ENCODE peak calls at places on chromosome 1, in ten cellular contexts. G is A673, J is tibial nerve, Q is MM.1S, C is cardiac muscle cell, Y is breast epithelium, F is Panc1, S is fibroblast of lung, B is neural progenitor cell, I is upper lobe of right lung. V is an unnamed sample. For H3K36me3, the result is how much of the 10 kb centered on the place peaks cover.

GRCh38 chr1:26476958-26477357 is 4.7 kb downstream of the HMGN2 start:
- DNase-seq in Q (no peak), G (no peak), Y (no peak), J (no peak), B (no peak), S (no peak), F (no peak), I (no peak), C (no peak), V (no peak)

GRCh38 chr1:164510435-164510834 is 48.5 kb upstream of the PBX1 start:
- DNase-seq in S (peak), B (no peak), Y (no peak), I (no peak), F (no peak), Q (peak), G (peak), C (peak), J (no peak), V (no peak)

GRCh38 chr1:150164769-150165168 is 15.1 kb downstream of the PLEKHO1 start:
- DNase-seq in B (no peak), Q (no peak), I (no peak), J (no peak), Y (no peak), S (peak), G (no peak), C (no peak), F (no peak), V (no peak)

GRCh38 chr1:221801773-221802516 is 60.1 kb upstream of the DUSP10 start:
- DNase-seq in Q (no peak), G (no peak), F (peak), J (no peak), I (no peak), Y (no peak), S (peak), C (no peak), B (peak), V (no peak)

GRCh38 chr1:11680270-11681070 is 478 bp downstream of the MAD2L2 start:
- DNase-seq in C (peak), I (no peak), Y (no peak), S (no peak), B (peak), G (no peak), Q (no peak), J (no peak), F (no peak), V (no peak)

GRCh38 chr1:91791691-91792392 is 94.1 kb downstream of the TGFBR3 start:
- DNase-seq in B (no peak), Q (no peak), F (no peak), S (no peak), G (no peak), Y (no peak), J (no peak), C (no peak), I (no peak), V (no peak)

GRCh38 chr1:200588698-200589097 is 31.9 kb downstream of the KIF14 start:
- DNase-seq in S (no peak), C (no peak), I (no peak), Y (no peak), G (no peak), J (no peak), B (no peak), F (no peak), Q (no peak), V (no peak)

GRCh38 chr1:3780901-3781300 is 8.4 kb downstream of the SMIM1 start:
- DNase-seq in G (no peak), J (no peak), S (no peak), C (no peak), B (no peak), Q (no peak), F (no peak), I (no peak), Y (no peak), V (no peak)

GRCh38 chr1:6508876-6509602 is 17.6 kb upstream of the PLEKHG5 start:
- DNase-seq in G (no peak), J (no peak), B (no peak), I (no peak), S (no peak), Y (no peak), C (no peak), F (no peak), Q (no peak), V (no peak)

GRCh38 chr1:201022178-201022823 is 1.2 kb downstream of the KIF21B start:
- DNase-seq in B (no peak), G (no peak), F (no peak), Q (no peak), I (no peak), J (no peak), Y (no peak), C (no peak), S (no peak), V (no peak)

GRCh38 chr1:162009501-162010174 is 14.0 kb downstream of the OLFML2B start:
- DNase-seq in Q (no peak), S (no peak), C (no peak), F (no peak), Y (no peak), B (no peak), J (no peak), G (no peak), I (no peak), V (no peak)

GRCh38 chr1:25756210-25756609 is 43.8 kb upstream of the SELENON start:
- DNase-seq in B (no peak), F (no peak), S (no peak), C (no peak), J (no peak), I (no peak), Y (no peak), Q (no peak), G (no peak), V (no peak)

GRCh38 chr1:201085902-201086735 is 26.1 kb downstream of the CACNA1S start:
- DNase-seq in S (peak), C (peak), G (peak), F (peak), Q (peak), Y (no peak), I (peak), J (peak), B (peak), V (peak)

GRCh38 chr1:4494558-4494957 is 159.9 kb upstream of the AJAP1 start:
- DNase-seq in J (no peak), B (peak), Y (no peak), G (no peak), Q (no peak), C (no peak), S (no peak), F (no peak), I (no peak), V (no peak)

GRCh38 chr1:116769561-116769977 is 15.3 kb downstream of the CD2 start:
- DNase-seq in J (no peak), I (no peak), B (no peak), S (peak), C (peak), G (no peak), Q (peak), F (no peak), Y (no peak), V (peak)

GRCh38 chr1:229225331-229225782 is 45.6 kb upstream of the RAB4A start:
- DNase-seq in Q (no peak), S (no peak), C (no peak), I (no peak), G (no peak), B (no peak), J (no peak), F (no peak), Y (no peak), V (no peak)

GRCh38 chr1:16921391-16922185 is at the start of gene CROCC:
- DNase-seq in G (peak), C (peak), F (no peak), S (peak), Q (no peak), J (no peak), B (peak), Y (no peak), I (peak), V (peak)

GRCh38 chr1:196558424-196558823 is 49.8 kb downstream of the KCNT2 start:
- DNase-seq in I (no peak), S (peak), Y (no peak), G (peak), B (no peak), F (no peak), Q (peak), J (peak), C (peak), V (no peak)

GRCh38 chr1:178311164-178311563 is 185.6 kb downstream of the CLEC20A start:
- DNase-seq in I (no peak), J (no peak), C (peak), F (no peak), S (peak), G (no peak), B (no peak), Y (no peak), Q (no peak), V (no peak)

GRCh38 chr1:225942574-225942973 is 1.6 kb upstream of the LEFTY2 start:
- DNase-seq in S (no peak), F (no peak), Y (no peak), J (no peak), I (no peak), C (no peak), G (no peak), Q (peak), B (no peak), V (no peak)

DNA sequence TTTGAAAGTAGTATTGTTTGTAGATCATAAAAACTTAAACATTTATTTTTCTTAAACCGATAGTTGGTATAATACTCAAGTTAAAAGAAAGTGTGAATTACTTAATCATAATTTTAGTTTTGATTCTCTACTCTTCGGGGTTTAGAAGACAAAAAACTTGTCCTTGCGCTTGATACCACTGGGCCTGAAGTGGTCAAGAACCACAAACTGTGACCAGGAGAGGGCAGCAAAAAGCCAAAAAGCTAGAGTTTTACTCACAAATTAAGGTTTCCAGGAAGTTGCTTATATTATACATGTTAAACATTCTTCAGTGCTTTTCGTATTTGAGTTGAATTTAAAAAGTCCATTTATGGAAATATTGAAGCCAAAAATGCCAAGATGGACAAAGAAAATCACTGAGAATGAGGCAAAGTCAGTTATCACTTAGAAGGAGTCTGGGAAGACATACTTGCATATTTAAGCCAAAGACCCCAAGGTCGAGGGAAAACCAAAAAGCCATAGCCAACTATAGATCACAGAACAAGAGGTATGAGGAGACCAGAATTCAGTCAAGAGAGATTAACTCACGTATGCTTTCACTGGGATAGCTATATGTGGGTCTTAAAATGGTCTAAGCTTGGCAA is 34.2 kb downstream of the EFCAB7 start:
- DNase-seq in S (peak), F (peak), Y (no peak), C (peak), G (peak), I (no peak), B (peak), J (no peak), Q (peak), V (no peak)
- TF ChIP-seq CTCF in S (peak), F (peak), Y (no peak), C (peak), G (peak), I (peak), B (peak), J (no peak), Q (peak), V (no peak)

GRCh38 chr1:203278885-203279406 is 26.4 kb upstream of the BTG2 start:
- DNase-seq in S (peak), C (no peak), G (no peak), J (no peak), B (no peak), F (no peak), Q (no peak), Y (no peak), I (peak), V (no peak)
- H3K27ac ChIP-seq in S (no peak), C (peak), G (no peak), J (peak), B (no peak), F (no peak), Q (peak), Y (peak), I (peak), V (no peak)

GRCh38 chr1:89436856-89437255 is 73.0 kb downstream of the GBP6 start:
- DNase-seq in I (no peak), C (no peak), B (no peak), F (no peak), J (no peak), Y (no peak), G (no peak), Q (no peak), S (no peak), V (no peak)

GRCh38 chr1:89440911-89441310 is 77.1 kb downstream of the GBP6 start:
- DNase-seq in S (no peak), C (no peak), F (no peak), I (no peak), J (no peak), Q (no peak), G (no peak), B (no peak), Y (no peak), V (no peak)
- H3K36me3 ChIP-seq in S (under half), C (under half), F (under half), I (under half), J (under half), Q (under half), G (under half), B (under half), Y (under half), V (under half)

GRCh38 chr1:27773732-27774445 is 870 bp downstream of the STX12 start:
- DNase-seq in G (no peak), I (no peak), B (no peak), F (no peak), Y (no peak), J (peak), C (peak), Q (peak), S (peak), V (peak)

GRCh38 chr1:27772071-27772470 is 948 bp upstream of the STX12 start:
- DNase-seq in C (peak), Q (no peak), F (no peak), S (peak), I (no peak), J (no peak), Y (no peak), B (no peak), G (no peak), V (no peak)

GRCh38 chr1:27774654-27775053 is 1.6 kb downstream of the STX12 start:
- DNase-seq in F (no peak), G (no peak), B (no peak), S (no peak), C (no peak), Q (no peak), I (no peak), Y (no peak), J (no peak), V (no peak)

GRCh38 chr1:27772581-27772931 is 463 bp upstream of the STX12 start:
- DNase-seq in F (no peak), Y (no peak), J (no peak), Q (no peak), S (no peak), G (no peak), I (no peak), C (no peak), B (no peak), V (no peak)

DNA sequence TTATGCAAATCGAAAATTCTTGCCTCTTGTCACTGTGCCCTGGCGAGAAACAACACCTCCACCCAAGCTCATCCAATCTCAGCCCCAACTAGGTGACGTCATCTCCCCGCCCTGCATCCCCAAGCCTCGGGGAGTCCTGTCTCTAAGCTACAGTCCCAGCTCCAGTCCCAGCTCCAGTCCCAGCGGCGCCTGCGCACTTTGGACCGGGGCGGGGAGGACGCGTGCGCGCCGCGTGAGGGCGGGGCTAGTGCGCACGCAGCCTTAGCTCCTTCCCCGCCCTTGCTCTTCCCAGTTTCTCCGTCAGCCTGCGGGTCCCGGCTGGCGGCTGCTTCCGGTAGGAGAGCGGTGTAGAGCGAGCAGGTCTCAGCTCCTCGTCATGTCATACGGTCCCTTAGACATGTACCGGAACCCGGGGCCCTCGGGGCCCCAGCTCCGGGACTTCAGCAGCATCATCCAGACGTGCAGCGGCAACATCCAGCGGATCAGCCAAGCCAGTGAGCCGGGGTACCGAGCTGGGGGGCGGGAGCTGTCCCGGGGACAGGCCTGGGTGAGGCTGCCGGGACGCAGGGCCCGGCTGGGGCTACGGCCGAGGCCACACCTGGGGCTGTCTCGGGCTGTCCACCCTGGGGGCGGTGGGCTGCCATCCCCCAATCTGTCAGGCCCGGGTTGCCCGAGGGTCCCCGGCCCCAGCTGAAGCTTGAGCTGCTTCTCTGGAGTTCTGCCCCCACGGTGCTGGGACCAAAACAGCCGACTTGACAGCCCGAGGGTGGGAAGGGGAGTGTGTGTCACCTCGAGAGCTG is at the start of gene STX12:
- DNase-seq in S (peak), B (peak), J (peak), F (peak), Q (peak), I (peak), C (peak), G (peak), Y (peak), V (peak)
- TF ChIP-seq CTCF in S (no peak), B (no peak), J (peak), F (no peak), Q (no peak), I (no peak), C (no peak), G (no peak), Y (no peak), V (no peak)

GRCh38 chr1:51936531-51936930 is 54.0 kb downstream of the RAB3B start:
- DNase-seq in C (peak), B (no peak), I (no peak), J (no peak), Q (no peak), F (no peak), Y (no peak), G (no peak), S (no peak), V (no peak)
- H3K27ac ChIP-seq in C (no peak), B (no peak), I (no peak), J (no peak), Q (no peak), F (no peak), Y (no peak), G (no peak), S (no peak), V (no peak)